ENCODE peak calls at places on chromosomes 13 and 19, in eight cellular contexts. C, X, Q, J, Y, K, L and S are unnamed samples.

GRCh38 chr13:59425211-59425721 is 738.5 kb downstream of the DIAPH3 start:
- DNase-seq in J (no peak), L (no peak), Q (no peak), K (no peak), X (no peak), Y (no peak), C (no peak), S (no peak)

GRCh38 chr13:73220966-73221720 is 162.3 kb downstream of the KLF5 start:
- DNase-seq in J (no peak), Q (no peak), C (no peak), L (no peak), Y (peak), K (no peak), X (peak), S (peak)

GRCh38 chr13:108408670-108409069 is 139.2 kb downstream of the TNFSF13B start:
- DNase-seq in K (no peak), C (no peak), Y (no peak), X (no peak), Q (no peak), L (no peak), J (no peak), S (no peak)

GRCh38 chr13:41388143-41388881 is 69.0 kb upstream of the RGCC start:
- DNase-seq in X (no peak), J (no peak), K (no peak), L (no peak), Y (no peak), Q (no peak), C (no peak), S (no peak)

GRCh38 chr19:56155124-56155687 is 14.1 kb downstream of the ZNF444 start:
- DNase-seq in J (no peak), Q (peak), Y (peak), C (no peak), K (no peak), X (peak), L (no peak), S (peak)

GRCh38 chr19:1837625-1838105 is 10.6 kb downstream of the REXO1 start:
- DNase-seq in L (no peak), Y (peak), C (no peak), Q (peak), X (peak), K (no peak), J (no peak), S (peak)

GRCh38 chr19:8001995-8002849 is 3.2 kb downstream of the ELAVL1 start:
- DNase-seq in C (peak), Q (peak), X (peak), Y (peak), K (peak), L (peak), J (no peak), S (peak)

GRCh38 chr19:13968383-13968935 is 16.1 kb downstream of the DCAF15 start:
- DNase-seq in J (no peak), C (no peak), Q (no peak), K (no peak), Y (no peak), X (no peak), L (no peak), S (no peak)

GRCh38 chr19:7182489-7182888 is 111.7 kb downstream of the INSR start:
- DNase-seq in Y (no peak), Q (no peak), C (no peak), L (no peak), K (no peak), X (no peak), J (no peak), S (no peak)

GRCh38 chr13:42946927-42947326 is 45.1 kb downstream of the EPSTI1 start:
- DNase-seq in X (no peak), J (no peak), L (no peak), Q (no peak), C (no peak), K (no peak), Y (no peak), S (no peak)

GRCh38 chr19:18364826-18365528 is 21.0 kb upstream of the GDF15 start:
- DNase-seq in J (no peak), X (peak), Q (peak), C (no peak), Y (peak), K (peak), L (peak), S (peak)

GRCh38 chr13:46797468-46798237 is 692 bp upstream of the ESD start:
- DNase-seq in C (no peak), K (no peak), Y (no peak), J (no peak), Q (no peak), X (no peak), L (no peak), S (no peak)

GRCh38 chr19:13633109-13633508 is 126.8 kb upstream of the CACNA1A start:
- DNase-seq in L (no peak), Y (no peak), C (no peak), X (no peak), J (peak), Q (no peak), K (no peak), S (no peak)

GRCh38 chr13:112773601-112774447 is 84.0 kb downstream of the ATP11A start:
- DNase-seq in X (no peak), J (no peak), Y (no peak), Q (no peak), K (no peak), C (no peak), L (no peak), S (no peak)

GRCh38 chr19:51439021-51439465 is 19.2 kb downstream of the SIGLEC8 start:
- DNase-seq in J (no peak), C (no peak), Y (no peak), Q (no peak), X (peak), L (no peak), K (no peak), S (peak)